ENCODE peak calls at places on chromosomes 1 and 21, in ten cellular contexts. Q is AG08396; E is HEK293T; X is endothelial cell; F is posterior cingulate gyrus; L is body of pancreas; C is adrenal gland; P is HT-29; K is GM23248; W is stimulated activated naive CD4-positive, alpha-beta T cell. R is an unnamed sample.
A peak's percentile ranks its signal among the peaks of the same experiment; 100 is the strongest.

GRCh38 chr1:101175474-101175873 is 61.3 kb upstream of the S1PR1 start:
- DNase-seq in Q (no peak), E (no peak), X (no peak), F (no peak), L (no peak), C (no peak), P (no peak), K (peak; percentile 65), W (no peak), R (no peak)

GRCh38 chr1:45359882-45360513 is 19.8 kb upstream of the MUTYH start:
- DNase-seq in Q (peak; percentile 40), E (peak; percentile 53), X (peak; percentile 39), F (no peak), L (peak; percentile 66), C (peak; percentile 66), P (peak; percentile 71), K (peak; percentile 88), W (peak; percentile 9), R (peak; percentile 82)

GRCh38 chr21:40466893-40467483 is 380.0 kb downstream of the DSCAM start:
- DNase-seq in Q (no peak), E (no peak), X (no peak), F (no peak), L (peak; percentile 14), C (no peak), P (peak; percentile 43), K (no peak), W (no peak), R (peak; percentile 62)

GRCh38 chr1:220516722-220517042 is 11.3 kb upstream of the MARK1 start:
- DNase-seq in Q (no peak), E (no peak), X (no peak), F (no peak), L (no peak), C (no peak), P (no peak), K (no peak), W (no peak), R (no peak)

GRCh38 chr1:23867953-23868847 is at the start of gene FUCA1:
- DNase-seq in Q (peak; percentile 93), E (peak; percentile 97), X (peak; percentile 88), F (peak; percentile 90), L (peak; percentile 96), C (peak; percentile 93), P (peak; percentile 96), K (peak; percentile 91), W (peak; percentile 89), R (peak; percentile 98)

GRCh38 chr1:155082941-155083541 is 4.4 kb downstream of the EFNA3 start:
- DNase-seq in Q (no peak), E (no peak), X (no peak), F (no peak), L (no peak), C (no peak), P (peak; percentile 63), K (no peak), W (no peak), R (no peak)

GRCh38 chr21:42390193-42390592 is 5.7 kb downstream of the TMPRSS3 start:
- DNase-seq in Q (no peak), E (no peak), X (no peak), F (no peak), L (no peak), C (no peak), P (no peak), K (no peak), W (no peak), R (no peak)

GRCh38 chr21:46426313-46427046 is 32.2 kb upstream of the DIP2A start:
- DNase-seq in Q (no peak), E (no peak), X (no peak), F (no peak), L (no peak), C (no peak), P (no peak), K (no peak), W (no peak), R (no peak)

GRCh38 chr1:212366901-212367300 is 47.8 kb downstream of the PACC1 start:
- DNase-seq in Q (peak; percentile 35), E (no peak), X (no peak), F (no peak), L (no peak), C (no peak), P (no peak), K (peak; percentile 87), W (no peak), R (no peak)

GRCh38 chr21:45974073-45975016 is 7.2 kb upstream of the COL6A1 start:
- DNase-seq in Q (peak; percentile 80), E (peak; percentile 54), X (peak; percentile 62), F (no peak), L (peak; percentile 40), C (no peak), P (no peak), K (peak; percentile 84), W (peak; percentile 58), R (peak; percentile 64)

GRCh38 chr1:19010995-19011696 is 54.7 kb upstream of the IFFO2 start:
- DNase-seq in Q (peak; percentile 88), E (peak; percentile 21), X (no peak), F (peak; percentile 32), L (peak; percentile 93), C (peak; percentile 90), P (peak; percentile 98), K (peak; percentile 99), W (peak; percentile 19), R (peak; percentile 95)

GRCh38 chr1:34405266-34405959 is 228.7 kb downstream of the C1orf94 start:
- DNase-seq in Q (no peak), E (no peak), X (no peak), F (no peak), L (no peak), C (no peak), P (no peak), K (no peak), W (no peak), R (no peak)

GRCh38 chr1:208165659-208166058 is 78.5 kb downstream of the PLXNA2 start:
- DNase-seq in Q (peak; percentile 48), E (no peak), X (no peak), F (no peak), L (no peak), C (no peak), P (no peak), K (peak; percentile 96), W (no peak), R (no peak)

GRCh38 chr1:81654147-81654546 is 146.6 kb upstream of the ADGRL2 start:
- DNase-seq in Q (no peak), E (no peak), X (no peak), F (no peak), L (no peak), C (no peak), P (no peak), K (peak; percentile 1), W (no peak), R (no peak)

GRCh38 chr1:161209790-161210409 is 5.2 kb upstream of the FCER1G start:
- DNase-seq in Q (peak; percentile 72), E (peak; percentile 89), X (peak; percentile 75), F (peak; percentile 51), L (peak; percentile 78), C (peak; percentile 88), P (peak; percentile 90), K (peak; percentile 89), W (peak; percentile 50), R (peak; percentile 92)

GRCh38 chr1:229980009-229980408 is 87.0 kb upstream of the GALNT2 start:
- DNase-seq in Q (no peak), E (no peak), X (no peak), F (no peak), L (no peak), C (no peak), P (no peak), K (peak; percentile 27), W (no peak), R (no peak)

GRCh38 chr1:222079546-222079945 is 337.7 kb upstream of the DUSP10 start:
- DNase-seq in Q (no peak), E (no peak), X (no peak), F (no peak), L (no peak), C (no peak), P (no peak), K (peak; percentile 28), W (no peak), R (no peak)

GRCh38 chr1:206944703-206945102 is 1.6 kb downstream of the PIGR start:
- DNase-seq in Q (no peak), E (no peak), X (no peak), F (no peak), L (no peak), C (no peak), P (no peak), K (no peak), W (no peak), R (no peak)

GRCh38 chr1:26021647-26022403 is at the start of gene EXTL1:
- DNase-seq in Q (peak; percentile 67), E (peak; percentile 55), X (peak; percentile 57), F (peak; percentile 71), L (no peak), C (peak; percentile 43), P (no peak), K (peak; percentile 61), W (no peak), R (no peak)

GRCh38 chr1:206635080-206635982 is at the start of gene DYRK3:
- DNase-seq in Q (peak; percentile 97), E (peak; percentile 96), X (peak; percentile 90), F (peak; percentile 94), L (peak; percentile 97), C (peak; percentile 97), P (peak; percentile 86), K (peak; percentile 99), W (peak; percentile 76), R (peak; percentile 97)

GRCh38 chr1:4963251-4963650 is 308.8 kb downstream of the AJAP1 start:
- DNase-seq in Q (no peak), E (no peak), X (no peak), F (no peak), L (no peak), C (peak; percentile 90), P (no peak), K (peak; percentile 10), W (no peak), R (peak; percentile 20)

GRCh38 chr1:25523512-25523911 is 19.9 kb upstream of the LDLRAP1 start:
- DNase-seq in Q (no peak), E (no peak), X (peak; percentile 58), F (no peak), L (no peak), C (no peak), P (peak; percentile 19), K (peak; percentile 44), W (no peak), R (no peak)

GRCh38 chr1:21229246-21230000 is 52.7 kb upstream of the EIF4G3 start:
- DNase-seq in Q (no peak), E (no peak), X (no peak), F (no peak), L (no peak), C (no peak), P (no peak), K (peak; percentile 67), W (no peak), R (no peak)

GRCh38 chr1:52002038-52002917 is 11.8 kb upstream of the RAB3B start:
- DNase-seq in Q (peak; percentile 82), E (peak; percentile 83), X (peak; percentile 87), F (no peak), L (peak; percentile 79), C (peak; percentile 72), P (peak; percentile 97), K (peak; percentile 88), W (no peak), R (peak; percentile 95)

GRCh38 chr1:156431366-156432108 is 62.5 kb downstream of the RHBG start:
- DNase-seq in Q (no peak), E (no peak), X (no peak), F (no peak), L (no peak), C (no peak), P (no peak), K (no peak), W (no peak), R (no peak)

GRCh38 chr21:37445228-37445627 is 78.7 kb downstream of the DYRK1A start:
- DNase-seq in Q (peak; percentile 26), E (no peak), X (no peak), F (no peak), L (no peak), C (no peak), P (no peak), K (peak; percentile 90), W (no peak), R (no peak)

GRCh38 chr1:1307261-1307907 is 346 bp downstream of the ACAP3 start:
- DNase-seq in Q (peak; percentile 60), E (no peak), X (no peak), F (no peak), L (peak; percentile 41), C (peak; percentile 47), P (no peak), K (peak; percentile 67), W (no peak), R (no peak)

GRCh38 chr1:36134805-36135339 is 9.8 kb upstream of the COL8A2 start:
- DNase-seq in Q (peak; percentile 69), E (peak; percentile 80), X (peak; percentile 81), F (no peak), L (peak; percentile 48), C (peak; percentile 56), P (peak; percentile 59), K (peak; percentile 66), W (peak; percentile 6), R (peak; percentile 76)

R was measured in hepatocyte.